ENCODE peak calls at places on chromosome 3, in eight cellular contexts. One of them, this sample, is unnamed.
A peak's percentile ranks its signal among the peaks of the same experiment; 100 is the strongest.

GRCh38 chr3:78917541-78917940 is 850.3 kb downstream of the ROBO1 start:
- DNase-seq in GM23338: no peak
- DNase-seq in mucosa of descending colon: no peak
- DNase-seq in OCI-LY7: no peak
- DNase-seq in tibial artery: no peak
- DNase-seq in adrenal gland: no peak
- DNase-seq in RWPE2: no peak
- DNase-seq in tibial nerve: no peak
- DNase-seq in this sample: no peak

GRCh38 chr3:195692781-195693427 is 27.9 kb upstream of the MUC20 start:
- DNase-seq in GM23338: no peak
- DNase-seq in mucosa of descending colon: no peak
- DNase-seq in OCI-LY7: no peak
- DNase-seq in tibial artery: no peak
- DNase-seq in adrenal gland: no peak
- DNase-seq in RWPE2: no peak
- DNase-seq in tibial nerve: no peak
- DNase-seq in this sample: no peak

GRCh38 chr3:126135056-126135397 is 45.4 kb downstream of the ALDH1L1 start:
- DNase-seq in GM23338: no peak
- DNase-seq in mucosa of descending colon: no peak
- DNase-seq in OCI-LY7: no peak
- DNase-seq in tibial artery: peak; percentile 32
- DNase-seq in adrenal gland: peak; percentile 6
- DNase-seq in RWPE2: no peak
- DNase-seq in tibial nerve: no peak
- DNase-seq in this sample: no peak

GRCh38 chr3:67642190-67642589 is 12.2 kb downstream of the SUCLG2 start:
- DNase-seq in GM23338: no peak
- DNase-seq in mucosa of descending colon: no peak
- DNase-seq in OCI-LY7: no peak
- DNase-seq in tibial artery: no peak
- DNase-seq in adrenal gland: no peak
- DNase-seq in RWPE2: no peak
- DNase-seq in tibial nerve: no peak
- DNase-seq in this sample: no peak

GRCh38 chr3:49177073-49177472 is 5.7 kb downstream of the KLHDC8B start:
- DNase-seq in GM23338: no peak
- DNase-seq in mucosa of descending colon: no peak
- DNase-seq in OCI-LY7: no peak
- DNase-seq in tibial artery: no peak
- DNase-seq in adrenal gland: no peak
- DNase-seq in RWPE2: no peak
- DNase-seq in tibial nerve: no peak
- DNase-seq in this sample: no peak

GRCh38 chr3:117665311-117665710 is 955.7 kb downstream of the TUSC7 start:
- DNase-seq in GM23338: no peak
- DNase-seq in mucosa of descending colon: peak; percentile 43
- DNase-seq in OCI-LY7: no peak
- DNase-seq in tibial artery: no peak
- DNase-seq in adrenal gland: peak; percentile 28
- DNase-seq in RWPE2: no peak
- DNase-seq in tibial nerve: no peak
- DNase-seq in this sample: no peak

GRCh38 chr3:64220161-64220560 is 5.1 kb downstream of the PRICKLE2 start:
- DNase-seq in GM23338: no peak
- DNase-seq in mucosa of descending colon: no peak
- DNase-seq in OCI-LY7: no peak
- DNase-seq in tibial artery: no peak
- DNase-seq in adrenal gland: no peak
- DNase-seq in RWPE2: no peak
- DNase-seq in tibial nerve: no peak
- DNase-seq in this sample: no peak

GRCh38 chr3:64266983-64267382 is 41.7 kb upstream of the PRICKLE2 start:
- DNase-seq in GM23338: no peak
- DNase-seq in mucosa of descending colon: no peak
- DNase-seq in OCI-LY7: no peak
- DNase-seq in tibial artery: no peak
- DNase-seq in adrenal gland: no peak
- DNase-seq in RWPE2: no peak
- DNase-seq in tibial nerve: no peak
- DNase-seq in this sample: no peak

GRCh38 chr3:166060789-166061479 is 223.7 kb upstream of the BCHE start:
- DNase-seq in GM23338: peak; percentile 46
- DNase-seq in mucosa of descending colon: no peak
- DNase-seq in OCI-LY7: no peak
- DNase-seq in tibial artery: no peak
- DNase-seq in adrenal gland: no peak
- DNase-seq in RWPE2: no peak
- DNase-seq in tibial nerve: no peak
- DNase-seq in this sample: no peak

GRCh38 chr3:103166890-103167289 is 732.1 kb downstream of the ZPLD1 start:
- DNase-seq in GM23338: no peak
- DNase-seq in mucosa of descending colon: no peak
- DNase-seq in OCI-LY7: no peak
- DNase-seq in tibial artery: no peak
- DNase-seq in adrenal gland: no peak
- DNase-seq in RWPE2: no peak
- DNase-seq in tibial nerve: no peak
- DNase-seq in this sample: no peak

GRCh38 chr3:36729204-36730056 is 34.9 kb downstream of the DCLK3 start:
- DNase-seq in GM23338: peak; percentile 59
- DNase-seq in mucosa of descending colon: no peak
- DNase-seq in OCI-LY7: peak; percentile 55
- DNase-seq in tibial artery: no peak
- DNase-seq in adrenal gland: no peak
- DNase-seq in RWPE2: no peak
- DNase-seq in tibial nerve: no peak
- DNase-seq in this sample: no peak
- H3K4me3 ChIP-seq in GM23338: no peak overlapping the region
- H3K4me3 ChIP-seq in mucosa of descending colon: no peak overlapping the region
- H3K4me3 ChIP-seq in OCI-LY7: no peak overlapping the region
- H3K4me3 ChIP-seq in tibial artery: no peak overlapping the region
- H3K4me3 ChIP-seq in adrenal gland: no peak overlapping the region
- H3K4me3 ChIP-seq in RWPE2: no peak overlapping the region
- H3K4me3 ChIP-seq in tibial nerve: no peak overlapping the region
- H3K4me3 ChIP-seq in this sample: no peak overlapping the region

GRCh38 chr3:73448041-73448440 is 176.7 kb downstream of the PDZRN3 start:
- DNase-seq in GM23338: no peak
- DNase-seq in mucosa of descending colon: no peak
- DNase-seq in OCI-LY7: no peak
- DNase-seq in tibial artery: no peak
- DNase-seq in adrenal gland: no peak
- DNase-seq in RWPE2: no peak
- DNase-seq in tibial nerve: no peak
- DNase-seq in this sample: no peak

GRCh38 chr3:73446467-73447110 is 178.2 kb downstream of the PDZRN3 start:
- DNase-seq in GM23338: no peak
- DNase-seq in mucosa of descending colon: no peak
- DNase-seq in OCI-LY7: no peak
- DNase-seq in tibial artery: no peak
- DNase-seq in adrenal gland: no peak
- DNase-seq in RWPE2: no peak
- DNase-seq in tibial nerve: no peak
- DNase-seq in this sample: no peak

GRCh38 chr3:73449774-73450173 is 175.0 kb downstream of the PDZRN3 start:
- DNase-seq in GM23338: no peak
- DNase-seq in mucosa of descending colon: no peak
- DNase-seq in OCI-LY7: peak; percentile 4
- DNase-seq in tibial artery: no peak
- DNase-seq in adrenal gland: no peak
- DNase-seq in RWPE2: no peak
- DNase-seq in tibial nerve: no peak
- DNase-seq in this sample: no peak

GRCh38 chr3:73448761-73449290 is 175.9 kb downstream of the PDZRN3 start:
- DNase-seq in GM23338: no peak
- DNase-seq in mucosa of descending colon: no peak
- DNase-seq in OCI-LY7: peak; percentile 56
- DNase-seq in tibial artery: no peak
- DNase-seq in adrenal gland: no peak
- DNase-seq in RWPE2: no peak
- DNase-seq in tibial nerve: no peak
- DNase-seq in this sample: no peak

DNA sequence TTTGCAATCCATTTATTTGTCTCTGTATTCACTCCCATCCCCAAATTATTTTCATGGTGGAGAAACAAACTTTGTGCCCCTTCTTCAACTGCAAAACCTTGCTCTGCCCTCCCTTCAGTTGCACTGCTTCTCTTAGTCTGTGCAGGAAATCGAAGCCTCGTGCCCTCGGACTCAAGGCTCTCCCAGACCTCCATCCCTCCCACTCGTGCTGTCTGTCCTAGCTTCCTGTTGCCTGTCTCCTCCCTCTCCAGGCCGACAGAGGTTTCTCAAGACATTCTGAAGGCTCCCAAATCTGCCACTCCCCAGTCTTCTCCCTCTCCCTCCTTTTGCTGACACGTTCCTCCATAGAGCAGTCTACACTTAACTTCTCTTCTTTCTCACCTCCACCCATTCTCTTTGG is 177.6 kb downstream of the PDZRN3 start:
- DNase-seq in GM23338: no peak
- DNase-seq in mucosa of descending colon: no peak
- DNase-seq in OCI-LY7: no peak
- DNase-seq in tibial artery: no peak
- DNase-seq in adrenal gland: no peak
- DNase-seq in RWPE2: no peak
- DNase-seq in tibial nerve: no peak
- DNase-seq in this sample: no peak
- TF ChIP-seq CTCF in GM23338: no peak
- TF ChIP-seq CTCF in mucosa of descending colon: no peak
- TF ChIP-seq CTCF in OCI-LY7: no peak
- TF ChIP-seq CTCF in tibial artery: no peak
- TF ChIP-seq CTCF in adrenal gland: no peak
- TF ChIP-seq CTCF in RWPE2: no peak
- TF ChIP-seq CTCF in tibial nerve: no peak
- TF ChIP-seq CTCF in this sample: no peak

GRCh38 chr3:39130026-39130425 is 22.5 kb downstream of the TTC21A start:
- DNase-seq in GM23338: no peak
- DNase-seq in mucosa of descending colon: no peak
- DNase-seq in OCI-LY7: no peak
- DNase-seq in tibial artery: no peak
- DNase-seq in adrenal gland: no peak
- DNase-seq in RWPE2: no peak
- DNase-seq in tibial nerve: no peak
- DNase-seq in this sample: no peak
- H3K4me1 ChIP-seq in GM23338: no peaks in the 10 kb centered on the region
- H3K4me1 ChIP-seq in mucosa of descending colon: peaks cover 8% of the 10 kb centered on the region
- H3K4me1 ChIP-seq in OCI-LY7: peaks cover 34% of the 10 kb centered on the region
- H3K4me1 ChIP-seq in tibial artery: no peaks in the 10 kb centered on the region
- H3K4me1 ChIP-seq in adrenal gland: no peaks in the 10 kb centered on the region
- H3K4me1 ChIP-seq in RWPE2: peaks cover 15% of the 10 kb centered on the region
- H3K4me1 ChIP-seq in tibial nerve: no peaks in the 10 kb centered on the region
- H3K4me1 ChIP-seq in this sample: peaks cover 5% of the 10 kb centered on the region

GRCh38 chr3:52092891-52093290 is 36.5 kb upstream of the DUSP7 start:
- DNase-seq in GM23338: no peak
- DNase-seq in mucosa of descending colon: peak; percentile 7
- DNase-seq in OCI-LY7: no peak
- DNase-seq in tibial artery: no peak
- DNase-seq in adrenal gland: no peak
- DNase-seq in RWPE2: no peak
- DNase-seq in tibial nerve: no peak
- DNase-seq in this sample: peak; percentile 23
- H3K4me3 ChIP-seq in GM23338: no peak overlapping the region
- H3K4me3 ChIP-seq in mucosa of descending colon: no peak overlapping the region
- H3K4me3 ChIP-seq in OCI-LY7: no peak overlapping the region
- H3K4me3 ChIP-seq in tibial artery: no peak overlapping the region
- H3K4me3 ChIP-seq in adrenal gland: no peak overlapping the region
- H3K4me3 ChIP-seq in RWPE2: no peak overlapping the region
- H3K4me3 ChIP-seq in tibial nerve: no peak overlapping the region
- H3K4me3 ChIP-seq in this sample: no peak overlapping the region

GRCh38 chr3:80688814-80689213 is 921.0 kb upstream of the ROBO1 start:
- DNase-seq in GM23338: peak; percentile 19
- DNase-seq in mucosa of descending colon: no peak
- DNase-seq in OCI-LY7: no peak
- DNase-seq in tibial artery: no peak
- DNase-seq in adrenal gland: no peak
- DNase-seq in RWPE2: no peak
- DNase-seq in tibial nerve: no peak
- DNase-seq in this sample: no peak
- TF ChIP-seq CTCF in GM23338: peak; percentile 50
- TF ChIP-seq CTCF in mucosa of descending colon: no peak
- TF ChIP-seq CTCF in OCI-LY7: no peak
- TF ChIP-seq CTCF in tibial artery: peak; percentile 15
- TF ChIP-seq CTCF in adrenal gland: peak; percentile 19
- TF ChIP-seq CTCF in RWPE2: peak; percentile 57
- TF ChIP-seq CTCF in tibial nerve: no peak
- TF ChIP-seq CTCF in this sample: no peak

GRCh38 chr3:52193059-52193458 is 4.9 kb upstream of the ALAS1 start:
- DNase-seq in GM23338: no peak
- DNase-seq in mucosa of descending colon: no peak
- DNase-seq in OCI-LY7: no peak
- DNase-seq in tibial artery: no peak
- DNase-seq in adrenal gland: peak; percentile 96
- DNase-seq in RWPE2: no peak
- DNase-seq in tibial nerve: no peak
- DNase-seq in this sample: peak; percentile 78
- H3K4me1 ChIP-seq in GM23338: peaks cover 5% of the 10 kb centered on the region
- H3K4me1 ChIP-seq in mucosa of descending colon: peaks cover 26% of the 10 kb centered on the region
- H3K4me1 ChIP-seq in OCI-LY7: peaks cover 10% of the 10 kb centered on the region
- H3K4me1 ChIP-seq in tibial artery: peaks cover 4% of the 10 kb centered on the region
- H3K4me1 ChIP-seq in adrenal gland: peaks cover 86% of the 10 kb centered on the region
- H3K4me1 ChIP-seq in RWPE2: peaks cover 13% of the 10 kb centered on the region
- H3K4me1 ChIP-seq in tibial nerve: peaks cover 66% of the 10 kb centered on the region
- H3K4me1 ChIP-seq in this sample: peaks cover 17% of the 10 kb centered on the region

DNA sequence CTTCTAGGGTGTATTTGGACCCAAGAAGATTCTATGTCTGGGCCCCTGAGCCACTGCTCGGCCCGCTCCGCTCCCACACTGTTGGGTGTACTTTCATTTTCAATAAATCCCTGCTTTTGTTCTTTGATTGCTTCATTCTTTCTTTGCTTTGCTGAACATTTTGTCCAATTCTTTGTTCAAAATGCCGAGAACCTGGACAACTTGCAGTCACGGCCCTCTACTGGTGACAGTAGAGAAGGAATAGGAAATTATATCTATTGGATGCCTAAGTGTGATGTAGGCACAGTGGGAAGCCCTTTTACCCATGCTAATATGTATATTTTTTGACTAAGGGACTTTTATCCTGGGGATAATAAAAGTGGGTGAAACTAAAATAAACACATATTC is 340.8 kb downstream of the LRRC3B start:
- DNase-seq in GM23338: peak; percentile 26
- DNase-seq in mucosa of descending colon: no peak
- DNase-seq in OCI-LY7: no peak
- DNase-seq in tibial artery: no peak
- DNase-seq in adrenal gland: no peak
- DNase-seq in RWPE2: no peak
- DNase-seq in tibial nerve: no peak
- DNase-seq in this sample: no peak
- H3K4me3 ChIP-seq in GM23338: no peak overlapping the region
- H3K4me3 ChIP-seq in mucosa of descending colon: no peak overlapping the region
- H3K4me3 ChIP-seq in OCI-LY7: no peak overlapping the region
- H3K4me3 ChIP-seq in tibial artery: no peak overlapping the region
- H3K4me3 ChIP-seq in adrenal gland: no peak overlapping the region
- H3K4me3 ChIP-seq in RWPE2: no peak overlapping the region
- H3K4me3 ChIP-seq in tibial nerve: no peak overlapping the region
- H3K4me3 ChIP-seq in this sample: no peak overlapping the region